ENCODE peak calls at places on chromosomes 3 and 15, in six cellular contexts. One of them, this sample, is unnamed.

GRCh38 chr15:31145271-31145911 is 43.9 kb upstream of the TRPM1 start:
- DNase-seq in endodermal cell: no peak
- DNase-seq in AG04450: no peak
- DNase-seq in body of pancreas: no peak
- DNase-seq in astrocyte of the spinal cord: no peak
- DNase-seq in GM06990: no peak
- DNase-seq in this sample: no peak

GRCh38 chr3:39378092-39378491 is 5.1 kb upstream of the SLC25A38 start:
- DNase-seq in endodermal cell: peak
- DNase-seq in AG04450: no peak
- DNase-seq in body of pancreas: peak
- DNase-seq in astrocyte of the spinal cord: peak
- DNase-seq in GM06990: peak
- DNase-seq in this sample: peak

GRCh38 chr3:25648925-25649828 is 15.5 kb downstream of the TOP2B start:
- DNase-seq in endodermal cell: no peak
- DNase-seq in AG04450: no peak
- DNase-seq in body of pancreas: no peak
- DNase-seq in astrocyte of the spinal cord: no peak
- DNase-seq in GM06990: no peak
- DNase-seq in this sample: no peak

GRCh38 chr3:46488735-46489361 is 8.9 kb upstream of the RTP3 start:
- DNase-seq in endodermal cell: peak
- DNase-seq in AG04450: peak
- DNase-seq in body of pancreas: peak
- DNase-seq in astrocyte of the spinal cord: peak
- DNase-seq in GM06990: peak
- DNase-seq in this sample: peak

GRCh38 chr3:31350307-31350706 is 182.4 kb upstream of the STT3B start:
- DNase-seq in endodermal cell: no peak
- DNase-seq in AG04450: no peak
- DNase-seq in body of pancreas: no peak
- DNase-seq in astrocyte of the spinal cord: no peak
- DNase-seq in GM06990: no peak
- DNase-seq in this sample: no peak

GRCh38 chr3:50316657-50317242 is 5.8 kb downstream of the HYAL2 start:
- DNase-seq in endodermal cell: peak
- DNase-seq in AG04450: no peak
- DNase-seq in body of pancreas: no peak
- DNase-seq in astrocyte of the spinal cord: peak
- DNase-seq in GM06990: peak
- DNase-seq in this sample: no peak

GRCh38 chr3:189132125-189132744 is 39.5 kb upstream of the TPRG1 start:
- DNase-seq in endodermal cell: no peak
- DNase-seq in AG04450: peak
- DNase-seq in body of pancreas: peak
- DNase-seq in astrocyte of the spinal cord: peak
- DNase-seq in GM06990: peak
- DNase-seq in this sample: no peak

GRCh38 chr3:22951910-22952309 is 251.2 kb upstream of the UBE2E2 start:
- DNase-seq in endodermal cell: no peak
- DNase-seq in AG04450: no peak
- DNase-seq in body of pancreas: no peak
- DNase-seq in astrocyte of the spinal cord: no peak
- DNase-seq in GM06990: no peak
- DNase-seq in this sample: no peak

GRCh38 chr3:89098964-89099585 is 8.3 kb upstream of the EPHA3 start:
- DNase-seq in endodermal cell: peak
- DNase-seq in AG04450: peak
- DNase-seq in body of pancreas: peak
- DNase-seq in astrocyte of the spinal cord: peak
- DNase-seq in GM06990: no peak
- DNase-seq in this sample: peak

GRCh38 chr3:48739617-48739954 is 22.6 kb upstream of the IP6K2 start:
- DNase-seq in endodermal cell: no peak
- DNase-seq in AG04450: no peak
- DNase-seq in body of pancreas: no peak
- DNase-seq in astrocyte of the spinal cord: no peak
- DNase-seq in GM06990: no peak
- DNase-seq in this sample: no peak

GRCh38 chr15:37004981-37005735 is 95.2 kb downstream of the MEIS2 start:
- DNase-seq in endodermal cell: no peak
- DNase-seq in AG04450: no peak
- DNase-seq in body of pancreas: no peak
- DNase-seq in astrocyte of the spinal cord: no peak
- DNase-seq in GM06990: no peak
- DNase-seq in this sample: no peak

GRCh38 chr3:56787784-56788256 is 13.9 kb downstream of the ARHGEF3 start:
- DNase-seq in endodermal cell: no peak
- DNase-seq in AG04450: no peak
- DNase-seq in body of pancreas: no peak
- DNase-seq in astrocyte of the spinal cord: no peak
- DNase-seq in GM06990: peak
- DNase-seq in this sample: no peak

GRCh38 chr3:179526989-179527391 is 35.7 kb upstream of the ACTL6A start:
- DNase-seq in endodermal cell: peak
- DNase-seq in AG04450: peak
- DNase-seq in body of pancreas: peak
- DNase-seq in astrocyte of the spinal cord: peak
- DNase-seq in GM06990: no peak
- DNase-seq in this sample: no peak

GRCh38 chr3:146577662-146578061 is 27.5 kb downstream of the PLSCR5 start:
- DNase-seq in endodermal cell: no peak
- DNase-seq in AG04450: peak
- DNase-seq in body of pancreas: peak
- DNase-seq in astrocyte of the spinal cord: peak
- DNase-seq in GM06990: no peak
- DNase-seq in this sample: peak

GRCh38 chr3:155676252-155676981 is 68.5 kb downstream of the PLCH1 start:
- DNase-seq in endodermal cell: no peak
- DNase-seq in AG04450: no peak
- DNase-seq in body of pancreas: peak
- DNase-seq in astrocyte of the spinal cord: peak
- DNase-seq in GM06990: no peak
- DNase-seq in this sample: no peak

GRCh38 chr3:134291300-134292254 is 40.9 kb upstream of the RYK start:
- DNase-seq in endodermal cell: no peak
- DNase-seq in AG04450: no peak
- DNase-seq in body of pancreas: peak
- DNase-seq in astrocyte of the spinal cord: peak
- DNase-seq in GM06990: no peak
- DNase-seq in this sample: no peak

GRCh38 chr15:77224352-77224751 is 153.4 kb upstream of the TSPAN3 start:
- DNase-seq in endodermal cell: no peak
- DNase-seq in AG04450: no peak
- DNase-seq in body of pancreas: no peak
- DNase-seq in astrocyte of the spinal cord: no peak
- DNase-seq in GM06990: no peak
- DNase-seq in this sample: no peak

GRCh38 chr15:64180235-64180824 is 17.5 kb upstream of the PPIB start:
- DNase-seq in endodermal cell: peak
- DNase-seq in AG04450: no peak
- DNase-seq in body of pancreas: no peak
- DNase-seq in astrocyte of the spinal cord: no peak
- DNase-seq in GM06990: no peak
- DNase-seq in this sample: no peak

GRCh38 chr3:88150371-88150770 is 612 bp downstream of the C3orf38 start:
- DNase-seq in endodermal cell: no peak
- DNase-seq in AG04450: no peak
- DNase-seq in body of pancreas: no peak
- DNase-seq in astrocyte of the spinal cord: no peak
- DNase-seq in GM06990: no peak
- DNase-seq in this sample: no peak

GRCh38 chr3:57597240-57597972 is at the start of gene ARF4:
- DNase-seq in endodermal cell: peak
- DNase-seq in AG04450: peak
- DNase-seq in body of pancreas: peak
- DNase-seq in astrocyte of the spinal cord: peak
- DNase-seq in GM06990: peak
- DNase-seq in this sample: peak

GRCh38 chr15:72193781-72194396 is 3.7 kb downstream of the GRAMD2A start:
- DNase-seq in endodermal cell: peak
- DNase-seq in AG04450: no peak
- DNase-seq in body of pancreas: no peak
- DNase-seq in astrocyte of the spinal cord: no peak
- DNase-seq in GM06990: no peak
- DNase-seq in this sample: peak

GRCh38 chr3:67516496-67516895 is 137.9 kb downstream of the SUCLG2 start:
- DNase-seq in endodermal cell: no peak
- DNase-seq in AG04450: no peak
- DNase-seq in body of pancreas: no peak
- DNase-seq in astrocyte of the spinal cord: no peak
- DNase-seq in GM06990: no peak
- DNase-seq in this sample: no peak

GRCh38 chr15:85024509-85025336 is 43.1 kb downstream of the PDE8A start:
- DNase-seq in endodermal cell: no peak
- DNase-seq in AG04450: no peak
- DNase-seq in body of pancreas: no peak
- DNase-seq in astrocyte of the spinal cord: peak
- DNase-seq in GM06990: no peak
- DNase-seq in this sample: no peak

GRCh38 chr3:33218446-33219174 is at the start of gene SUSD5:
- DNase-seq in endodermal cell: peak
- DNase-seq in AG04450: no peak
- DNase-seq in body of pancreas: no peak
- DNase-seq in astrocyte of the spinal cord: peak
- DNase-seq in GM06990: peak
- DNase-seq in this sample: peak

GRCh38 chr15:75731248-75732100 is 18.8 kb upstream of the CSPG4 start:
- DNase-seq in endodermal cell: peak
- DNase-seq in AG04450: no peak
- DNase-seq in body of pancreas: no peak
- DNase-seq in astrocyte of the spinal cord: no peak
- DNase-seq in GM06990: no peak
- DNase-seq in this sample: peak

GRCh38 chr15:63507878-63508818 is 3.8 kb downstream of the USP3 start:
- DNase-seq in endodermal cell: no peak
- DNase-seq in AG04450: no peak
- DNase-seq in body of pancreas: no peak
- DNase-seq in astrocyte of the spinal cord: no peak
- DNase-seq in GM06990: no peak
- DNase-seq in this sample: no peak

DNA sequence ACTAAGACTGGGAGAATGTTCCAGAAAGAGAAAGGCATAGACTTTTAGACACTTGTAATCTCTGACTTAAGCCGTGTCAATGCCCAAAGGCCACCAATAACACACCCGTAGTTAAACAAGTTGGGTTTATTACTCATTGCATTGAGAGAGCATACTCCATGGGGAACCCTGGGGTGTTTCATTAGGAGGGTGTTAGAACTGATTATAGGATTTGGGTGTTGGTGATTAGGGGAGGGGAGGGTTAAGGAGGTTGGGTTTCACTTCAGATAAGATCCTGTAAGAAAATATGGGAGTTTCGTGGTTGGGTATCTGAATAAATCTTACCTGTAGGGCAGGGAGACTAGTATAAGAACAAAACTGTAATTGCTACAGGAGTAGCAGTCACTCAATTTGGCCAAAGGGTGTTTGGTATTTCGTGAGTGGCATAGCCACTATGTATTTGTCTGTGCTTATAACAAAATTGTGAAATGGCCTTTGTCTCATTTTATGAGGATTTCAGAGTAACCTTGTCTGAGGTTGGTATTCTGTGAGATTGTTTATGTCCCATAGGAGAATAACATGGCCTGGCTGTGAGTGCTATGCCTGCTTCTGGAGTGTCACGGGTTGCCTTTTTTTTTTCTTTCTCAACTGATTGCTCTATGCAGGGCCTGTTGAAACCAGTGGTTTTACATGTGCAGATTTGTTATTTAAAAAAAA is 2.9 kb downstream of the HACD3 start:
- DNase-seq in endodermal cell: peak
- DNase-seq in AG04450: no peak
- DNase-seq in body of pancreas: no peak
- DNase-seq in astrocyte of the spinal cord: no peak
- DNase-seq in GM06990: no peak
- DNase-seq in this sample: peak
- H3K4me3 ChIP-seq in endodermal cell: peak
- H3K4me3 ChIP-seq in AG04450: peak
- H3K4me3 ChIP-seq in body of pancreas: no peak
- H3K4me3 ChIP-seq in astrocyte of the spinal cord: no peak
- H3K4me3 ChIP-seq in GM06990: no peak
- H3K4me3 ChIP-seq in this sample: no peak

GRCh38 chr3:178405456-178405970 is 130.7 kb upstream of the KCNMB2 start:
- DNase-seq in endodermal cell: no peak
- DNase-seq in AG04450: no peak
- DNase-seq in body of pancreas: no peak
- DNase-seq in astrocyte of the spinal cord: peak
- DNase-seq in GM06990: no peak
- DNase-seq in this sample: no peak
- H3K4me3 ChIP-seq in endodermal cell: no peak
- H3K4me3 ChIP-seq in AG04450: no peak
- H3K4me3 ChIP-seq in body of pancreas: no peak
- H3K4me3 ChIP-seq in astrocyte of the spinal cord: no peak
- H3K4me3 ChIP-seq in GM06990: no peak
- H3K4me3 ChIP-seq in this sample: no peak

DNA sequence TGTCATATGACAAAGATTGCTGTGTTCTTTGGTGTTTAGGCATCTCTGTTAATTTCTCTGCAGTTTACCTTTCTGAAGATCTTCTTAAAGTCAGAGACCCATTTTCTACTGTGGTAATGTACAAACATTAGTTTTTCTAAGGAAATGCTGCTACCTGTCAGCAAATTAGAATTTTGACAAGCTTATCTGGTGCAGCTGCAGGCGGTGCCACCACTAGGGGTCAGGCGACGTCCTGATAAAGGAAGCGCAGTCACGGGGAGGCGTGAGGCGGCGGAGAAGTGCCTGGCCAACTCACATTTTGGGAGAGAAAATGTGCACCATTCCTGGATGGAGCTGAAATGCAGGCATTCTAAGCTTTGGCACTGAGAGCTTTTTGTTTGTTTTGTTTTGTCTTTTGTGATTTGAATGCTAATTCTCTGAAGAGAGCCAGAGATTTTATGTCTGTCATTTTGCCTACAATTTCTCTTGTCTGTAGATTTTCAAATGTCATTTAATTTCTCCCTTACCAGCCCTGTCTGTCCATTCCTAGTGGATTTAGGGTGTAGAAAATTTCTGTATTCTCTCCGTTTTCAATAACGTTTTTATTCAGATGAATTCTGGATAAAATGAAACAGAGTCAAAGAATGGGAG is 24.9 kb upstream of the SIAH2 start:
- DNase-seq in endodermal cell: peak
- DNase-seq in AG04450: no peak
- DNase-seq in body of pancreas: peak
- DNase-seq in astrocyte of the spinal cord: peak
- DNase-seq in GM06990: peak
- DNase-seq in this sample: peak
- H3K4me3 ChIP-seq in endodermal cell: no peak
- H3K4me3 ChIP-seq in AG04450: no peak
- H3K4me3 ChIP-seq in body of pancreas: no peak
- H3K4me3 ChIP-seq in astrocyte of the spinal cord: no peak
- H3K4me3 ChIP-seq in GM06990: no peak
- H3K4me3 ChIP-seq in this sample: no peak

DNA sequence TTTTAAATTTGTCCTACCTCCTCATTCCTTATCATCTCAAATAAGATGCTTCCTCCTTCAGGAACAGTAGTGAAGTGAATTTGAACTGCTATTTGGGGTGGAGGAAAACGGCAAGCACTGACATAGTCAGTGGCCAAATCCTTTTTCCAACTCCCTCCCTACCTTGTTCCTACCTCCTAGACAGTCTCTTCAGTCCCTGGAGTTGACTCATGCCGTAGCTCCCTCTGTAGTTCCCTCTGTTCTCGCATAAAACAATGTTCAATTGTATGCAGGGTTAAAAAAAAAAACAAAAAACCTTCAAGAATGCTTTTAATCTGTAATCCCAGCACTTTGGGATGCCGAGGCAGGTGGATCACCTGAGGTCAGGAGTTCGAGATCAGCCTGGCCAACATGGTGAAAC is 1.4 kb downstream of the UBR1 start:
- DNase-seq in endodermal cell: no peak
- DNase-seq in AG04450: no peak
- DNase-seq in body of pancreas: no peak
- DNase-seq in astrocyte of the spinal cord: no peak
- DNase-seq in GM06990: no peak
- DNase-seq in this sample: no peak
- H3K4me3 ChIP-seq in endodermal cell: peak
- H3K4me3 ChIP-seq in AG04450: peak
- H3K4me3 ChIP-seq in body of pancreas: no peak
- H3K4me3 ChIP-seq in astrocyte of the spinal cord: no peak
- H3K4me3 ChIP-seq in GM06990: peak
- H3K4me3 ChIP-seq in this sample: no peak

This sample was measured in WERI-Rb-1.